ENCODE peak calls at places on chromosome 1, in six cellular contexts. One of them, this sample, is unnamed.

GRCh38 chr1:177228721-177229088 is 57.9 kb downstream of the BRINP2 start:
- DNase-seq in activated naive CD8-positive, alpha-beta T cell treated with anti-CD3 and anti-CD28 coated beads, Interleukin-2, amount 50 U/mL, for 24 hours: no peak
- DNase-seq in effector CD4-positive, alpha-beta T cell: no peak
- DNase-seq in DMS79: no peak
- DNase-seq in GDM1: no peak
- DNase-seq in astrocyte: peak
- DNase-seq in this sample: no peak

GRCh38 chr1:92228401-92228800 is 10.7 kb downstream of the C1orf146 start:
- DNase-seq in activated naive CD8-positive, alpha-beta T cell treated with anti-CD3 and anti-CD28 coated beads, Interleukin-2, amount 50 U/mL, for 24 hours: no peak
- DNase-seq in effector CD4-positive, alpha-beta T cell: no peak
- DNase-seq in DMS79: no peak
- DNase-seq in GDM1: no peak
- DNase-seq in astrocyte: no peak
- DNase-seq in this sample: no peak

GRCh38 chr1:2823921-2824660 is 22.6 kb upstream of the TTC34 start:
- DNase-seq in activated naive CD8-positive, alpha-beta T cell treated with anti-CD3 and anti-CD28 coated beads, Interleukin-2, amount 50 U/mL, for 24 hours: no peak
- DNase-seq in effector CD4-positive, alpha-beta T cell: no peak
- DNase-seq in DMS79: no peak
- DNase-seq in GDM1: no peak
- DNase-seq in astrocyte: no peak
- DNase-seq in this sample: no peak

GRCh38 chr1:99808391-99809115 is 41.6 kb upstream of the AGL start:
- DNase-seq in activated naive CD8-positive, alpha-beta T cell treated with anti-CD3 and anti-CD28 coated beads, Interleukin-2, amount 50 U/mL, for 24 hours: peak
- DNase-seq in effector CD4-positive, alpha-beta T cell: peak
- DNase-seq in DMS79: peak
- DNase-seq in GDM1: peak
- DNase-seq in astrocyte: peak
- DNase-seq in this sample: no peak

GRCh38 chr1:14426854-14427253 is 171.6 kb upstream of the KAZN start:
- DNase-seq in activated naive CD8-positive, alpha-beta T cell treated with anti-CD3 and anti-CD28 coated beads, Interleukin-2, amount 50 U/mL, for 24 hours: no peak
- DNase-seq in effector CD4-positive, alpha-beta T cell: no peak
- DNase-seq in DMS79: no peak
- DNase-seq in GDM1: no peak
- DNase-seq in astrocyte: no peak
- DNase-seq in this sample: no peak

GRCh38 chr1:227934476-227935313 is 13.0 kb downstream of the WNT9A start:
- DNase-seq in activated naive CD8-positive, alpha-beta T cell treated with anti-CD3 and anti-CD28 coated beads, Interleukin-2, amount 50 U/mL, for 24 hours: peak
- DNase-seq in effector CD4-positive, alpha-beta T cell: no peak
- DNase-seq in DMS79: no peak
- DNase-seq in GDM1: peak
- DNase-seq in astrocyte: peak
- DNase-seq in this sample: peak

GRCh38 chr1:11248169-11248568 is 14.2 kb downstream of the MTOR start:
- DNase-seq in activated naive CD8-positive, alpha-beta T cell treated with anti-CD3 and anti-CD28 coated beads, Interleukin-2, amount 50 U/mL, for 24 hours: no peak
- DNase-seq in effector CD4-positive, alpha-beta T cell: no peak
- DNase-seq in DMS79: no peak
- DNase-seq in GDM1: no peak
- DNase-seq in astrocyte: no peak
- DNase-seq in this sample: no peak

GRCh38 chr1:221839794-221840395 is 98.0 kb upstream of the DUSP10 start:
- DNase-seq in activated naive CD8-positive, alpha-beta T cell treated with anti-CD3 and anti-CD28 coated beads, Interleukin-2, amount 50 U/mL, for 24 hours: peak
- DNase-seq in effector CD4-positive, alpha-beta T cell: peak
- DNase-seq in DMS79: no peak
- DNase-seq in GDM1: no peak
- DNase-seq in astrocyte: peak
- DNase-seq in this sample: peak

GRCh38 chr1:54334996-54335395 is 71.2 kb downstream of the SSBP3 start:
- DNase-seq in activated naive CD8-positive, alpha-beta T cell treated with anti-CD3 and anti-CD28 coated beads, Interleukin-2, amount 50 U/mL, for 24 hours: no peak
- DNase-seq in effector CD4-positive, alpha-beta T cell: no peak
- DNase-seq in DMS79: no peak
- DNase-seq in GDM1: no peak
- DNase-seq in astrocyte: peak
- DNase-seq in this sample: no peak

GRCh38 chr1:206979379-206980043 is 9.3 kb upstream of the FCAMR start:
- DNase-seq in activated naive CD8-positive, alpha-beta T cell treated with anti-CD3 and anti-CD28 coated beads, Interleukin-2, amount 50 U/mL, for 24 hours: no peak
- DNase-seq in effector CD4-positive, alpha-beta T cell: no peak
- DNase-seq in DMS79: no peak
- DNase-seq in GDM1: no peak
- DNase-seq in astrocyte: peak
- DNase-seq in this sample: no peak

GRCh38 chr1:117842408-117843170 is 86.8 kb downstream of the GDAP2 start:
- DNase-seq in activated naive CD8-positive, alpha-beta T cell treated with anti-CD3 and anti-CD28 coated beads, Interleukin-2, amount 50 U/mL, for 24 hours: no peak
- DNase-seq in effector CD4-positive, alpha-beta T cell: no peak
- DNase-seq in DMS79: no peak
- DNase-seq in GDM1: no peak
- DNase-seq in astrocyte: no peak
- DNase-seq in this sample: no peak

GRCh38 chr1:85111709-85112108 is 63.4 kb upstream of the MCOLN3 start:
- DNase-seq in activated naive CD8-positive, alpha-beta T cell treated with anti-CD3 and anti-CD28 coated beads, Interleukin-2, amount 50 U/mL, for 24 hours: no peak
- DNase-seq in effector CD4-positive, alpha-beta T cell: no peak
- DNase-seq in DMS79: no peak
- DNase-seq in GDM1: no peak
- DNase-seq in astrocyte: no peak
- DNase-seq in this sample: no peak

GRCh38 chr1:46246548-46247432 is 773 bp upstream of the RAD54L start:
- DNase-seq in activated naive CD8-positive, alpha-beta T cell treated with anti-CD3 and anti-CD28 coated beads, Interleukin-2, amount 50 U/mL, for 24 hours: peak
- DNase-seq in effector CD4-positive, alpha-beta T cell: peak
- DNase-seq in DMS79: peak
- DNase-seq in GDM1: peak
- DNase-seq in astrocyte: peak
- DNase-seq in this sample: peak

GRCh38 chr1:7229186-7229585 is 443.9 kb downstream of the CAMTA1 start:
- DNase-seq in activated naive CD8-positive, alpha-beta T cell treated with anti-CD3 and anti-CD28 coated beads, Interleukin-2, amount 50 U/mL, for 24 hours: no peak
- DNase-seq in effector CD4-positive, alpha-beta T cell: no peak
- DNase-seq in DMS79: no peak
- DNase-seq in GDM1: no peak
- DNase-seq in astrocyte: no peak
- DNase-seq in this sample: no peak

This sample was measured in activated naive CD4-positive, alpha-beta T cell treated with Interleukin-2 at 50 U/mL for 16 hours.